ENCODE peak calls at places on chromosomes 4 and X, in five cellular contexts. B, Z, F, R and J are unnamed samples.

GRCh38 chrX:45172890-45173289 is 27.8 kb downstream of the DIPK2B start:
- DNase-seq in B (no peak), R (no peak), Z (peak), F (no peak), J (no peak)

GRCh38 chr4:6278801-6279197 is 9.1 kb downstream of the WFS1 start:
- DNase-seq in R (no peak), Z (peak), F (no peak), B (peak), J (no peak)

GRCh38 chrX:71098302-71098701 is 2.7 kb downstream of the FOXO4 start:
- DNase-seq in R (no peak), B (no peak), F (no peak), Z (no peak), J (peak)

GRCh38 chrX:9957743-9958142 is 9.4 kb upstream of the CLDN34 start:
- DNase-seq in Z (no peak), R (no peak), F (no peak), B (no peak), J (no peak)

GRCh38 chrX:153474718-153475117 is 4.3 kb upstream of the HAUS7 start:
- DNase-seq in R (no peak), B (no peak), F (no peak), Z (no peak), J (no peak)

GRCh38 chr4:83358410-83358809 is 23.8 kb upstream of the HPSE start:
- DNase-seq in Z (peak), B (no peak), F (no peak), R (no peak), J (no peak)

GRCh38 chr4:124931050-124931449 is 218.5 kb upstream of the ANKRD50 start:
- DNase-seq in R (no peak), Z (no peak), B (no peak), F (no peak), J (peak)

GRCh38 chrX:135185795-135186443 is 14.7 kb upstream of the CT55 start:
- DNase-seq in B (peak), Z (peak), F (no peak), R (peak), J (peak)

GRCh38 chr4:176320976-176321361 is 1.2 kb downstream of the SPCS3 start:
- DNase-seq in R (no peak), Z (no peak), F (no peak), B (no peak), J (no peak)

DNA sequence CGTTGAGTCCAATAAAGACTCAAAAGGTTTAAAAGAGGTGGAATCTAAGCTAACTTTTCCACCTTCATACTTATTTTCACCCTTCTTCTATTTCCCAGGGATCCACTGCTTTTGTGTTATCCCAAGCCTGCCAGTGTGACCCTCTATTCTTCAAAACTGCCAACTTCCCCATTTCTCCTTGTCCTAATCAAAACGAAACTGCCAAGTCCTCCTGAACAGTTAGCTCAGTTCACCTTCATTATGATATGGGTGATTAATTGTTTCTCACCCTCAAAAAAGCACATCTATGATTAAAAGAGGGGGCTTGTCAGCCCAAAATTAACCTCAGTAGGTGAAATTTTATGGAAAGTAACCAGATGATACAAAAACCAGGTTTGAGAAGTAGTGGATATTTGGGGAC is 108.4 kb downstream of the GUCY2F start:
- DNase-seq in F (no peak), R (no peak), Z (no peak), B (no peak), J (no peak)
- TF ChIP-seq SUZ12 in F (no peak), R (no peak), Z (no peak), B (no peak), J (no peak)

GRCh38 chrX:30806187-30806728 is 82.8 kb downstream of the TAB3 start:
- DNase-seq in F (no peak), R (no peak), Z (no peak), B (no peak), J (no peak)

GRCh38 chrX:30799327-30799726 is 89.7 kb downstream of the TAB3 start:
- DNase-seq in B (no peak), F (no peak), R (no peak), Z (no peak), J (no peak)

GRCh38 chrX:30800901-30801300 is 88.2 kb downstream of the TAB3 start:
- DNase-seq in F (no peak), R (no peak), B (no peak), Z (no peak), J (no peak)

GRCh38 chrX:30798810-30799209 is 90.2 kb downstream of the TAB3 start:
- DNase-seq in R (no peak), B (no peak), Z (no peak), F (no peak), J (no peak)

GRCh38 chrX:30804462-30804861 is 84.6 kb downstream of the TAB3 start:
- DNase-seq in R (no peak), Z (no peak), B (no peak), F (no peak), J (no peak)
- TF ChIP-seq SUZ12 in R (no peak), Z (no peak), B (no peak), F (no peak), J (no peak)

GRCh38 chrX:24684048-24684447 is 9.7 kb upstream of the POLA1 start:
- DNase-seq in R (no peak), F (no peak), Z (no peak), B (no peak), J (no peak)

GRCh38 chrX:24682739-24683432 is 10.8 kb upstream of the POLA1 start:
- DNase-seq in R (no peak), Z (no peak), F (no peak), B (no peak), J (no peak)
- TF ChIP-seq SUZ12 in R (no peak), Z (no peak), F (no peak), B (no peak), J (no peak)

GRCh38 chr4:94304365-94304971 is 38.2 kb downstream of the HPGDS start:
- DNase-seq in F (no peak), Z (peak), B (no peak), R (peak), J (peak)
- TF ChIP-seq SUZ12 in F (no peak), Z (no peak), B (no peak), R (no peak), J (no peak)

DNA sequence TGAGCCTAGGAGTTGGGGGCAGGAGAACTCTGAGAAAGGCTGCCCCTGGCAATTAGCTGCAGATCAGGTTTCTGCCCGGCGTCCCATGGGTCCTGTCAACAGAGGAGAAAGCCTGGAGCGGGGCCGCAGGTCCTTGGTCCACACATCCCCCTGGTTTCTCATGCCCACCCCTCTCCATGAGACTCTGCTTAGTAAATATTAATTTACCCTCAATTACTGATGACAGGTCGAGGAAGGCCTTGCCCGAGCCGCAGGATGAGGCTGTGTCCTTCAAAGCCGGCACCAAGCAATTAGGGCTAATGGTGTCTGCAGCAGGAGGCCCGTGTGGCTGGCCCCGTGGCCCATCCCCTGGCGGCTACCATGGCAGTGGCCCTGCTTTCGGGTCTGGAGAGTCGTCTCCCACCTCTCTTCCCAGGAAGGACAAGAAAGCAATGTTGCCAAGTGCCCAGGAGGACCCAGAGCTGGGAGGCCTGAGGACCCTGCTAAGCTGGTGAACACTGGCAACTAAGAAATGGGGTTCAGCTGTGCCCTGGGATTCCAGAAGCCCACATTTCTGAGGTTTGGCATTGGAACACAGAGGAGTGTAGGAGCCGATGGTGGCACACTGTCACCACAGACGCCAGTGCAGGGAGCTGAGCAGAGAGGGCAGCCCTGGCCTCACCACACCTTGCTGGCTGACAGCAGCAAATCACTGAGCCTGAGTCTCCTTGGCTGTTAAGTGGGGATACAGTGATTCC is 114.6 kb downstream of the CPZ start:
- DNase-seq in F (peak), Z (no peak), B (no peak), R (no peak), J (peak)
- TF ChIP-seq SUZ12 in F (no peak), Z (no peak), B (no peak), R (no peak), J (no peak)

GRCh38 chrX:69031971-69032391 is 133.3 kb downstream of the PJA1 start:
- DNase-seq in B (no peak), Z (no peak), R (no peak), F (peak), J (peak)

GRCh38 chrX:69031181-69031580 is 134.1 kb downstream of the PJA1 start:
- DNase-seq in Z (peak), B (no peak), F (peak), R (no peak), J (peak)

GRCh38 chrX:69028761-69029120 is 136.5 kb downstream of the PJA1 start:
- DNase-seq in F (peak), B (no peak), R (no peak), Z (no peak), J (peak)

GRCh38 chrX:69028006-69028760 is 137.1 kb downstream of the PJA1 start:
- DNase-seq in R (no peak), F (peak), B (peak), Z (no peak), J (peak)

DNA sequence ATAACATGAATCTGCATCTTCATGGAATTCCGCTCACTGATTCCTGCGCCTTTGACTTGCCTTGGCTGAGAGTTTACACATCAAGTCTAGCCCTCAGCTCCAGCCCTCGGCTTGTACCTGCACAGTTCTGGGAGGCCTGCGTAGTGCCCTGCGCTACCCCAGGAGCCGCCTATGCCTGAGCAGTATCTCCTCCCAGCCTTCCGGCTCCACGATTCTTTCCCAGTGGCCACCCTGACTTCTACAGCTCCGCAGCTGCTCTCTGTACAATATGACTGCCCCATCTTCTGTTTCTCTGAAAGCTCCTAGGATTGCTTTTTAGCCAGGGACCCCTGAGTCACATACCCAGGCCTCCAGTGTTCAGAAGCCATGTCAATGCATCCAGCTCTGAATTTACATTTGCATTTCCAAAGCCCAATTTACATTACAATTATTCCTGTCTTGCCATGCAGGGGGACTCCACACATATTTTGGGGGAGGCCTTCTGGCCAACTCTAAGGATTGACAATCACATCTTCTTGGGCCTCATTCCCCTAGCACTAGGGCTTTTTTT is 135.5 kb downstream of the PJA1 start:
- DNase-seq in Z (no peak), B (no peak), R (no peak), F (peak), J (peak)
- TF ChIP-seq SUZ12 in Z (no peak), B (no peak), R (no peak), F (no peak), J (no peak)

GRCh38 chrX:111372065-111372464 is 39.9 kb downstream of the DCX start:
- DNase-seq in F (no peak), R (no peak), B (no peak), Z (no peak), J (no peak)
- TF ChIP-seq SUZ12 in F (no peak), R (no peak), B (no peak), Z (no peak), J (no peak)

DNA sequence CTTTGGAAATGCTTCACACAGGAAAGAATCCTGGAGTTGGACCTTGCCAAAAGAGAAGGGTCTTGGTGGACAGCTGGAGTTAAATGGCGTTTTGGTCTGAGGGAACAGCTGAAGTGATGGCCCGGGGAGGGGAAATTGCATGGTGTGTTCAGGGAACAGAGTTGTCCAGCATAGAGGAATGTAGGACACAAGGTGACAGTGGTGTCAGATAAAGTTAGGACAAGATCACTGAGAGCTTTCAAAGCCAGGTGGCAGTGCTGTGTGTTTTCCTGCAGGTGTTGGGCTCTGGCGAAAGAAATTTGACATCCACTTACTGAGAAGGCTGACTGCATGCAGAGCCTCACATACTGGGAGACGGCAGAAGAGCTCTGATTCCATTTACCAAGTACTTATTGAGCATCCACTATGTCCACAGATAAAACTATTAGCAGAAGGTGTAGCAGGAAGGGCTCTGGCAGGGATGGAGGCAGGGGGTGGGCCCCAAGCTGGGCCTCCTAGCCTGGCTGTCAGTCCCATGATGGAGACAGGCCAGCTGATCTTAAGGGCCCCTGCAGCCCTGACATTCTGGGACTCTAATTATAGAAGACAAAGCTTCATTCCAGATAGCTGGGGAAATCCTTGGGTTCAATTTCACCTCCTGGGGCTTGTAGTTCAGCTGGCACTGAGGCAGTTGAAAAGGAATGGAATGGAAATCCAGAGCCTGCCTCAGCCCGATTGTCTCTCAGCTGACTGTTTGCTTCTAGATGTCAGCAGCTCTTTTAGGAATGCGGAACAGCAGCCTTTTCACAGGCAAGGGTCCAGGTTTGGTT is 150.2 kb upstream of the MAMLD1 start:
- DNase-seq in B (no peak), R (no peak), Z (no peak), F (no peak), J (no peak)
- TF ChIP-seq SUZ12 in B (no peak), R (no peak), Z (no peak), F (no peak), J (no peak)

DNA sequence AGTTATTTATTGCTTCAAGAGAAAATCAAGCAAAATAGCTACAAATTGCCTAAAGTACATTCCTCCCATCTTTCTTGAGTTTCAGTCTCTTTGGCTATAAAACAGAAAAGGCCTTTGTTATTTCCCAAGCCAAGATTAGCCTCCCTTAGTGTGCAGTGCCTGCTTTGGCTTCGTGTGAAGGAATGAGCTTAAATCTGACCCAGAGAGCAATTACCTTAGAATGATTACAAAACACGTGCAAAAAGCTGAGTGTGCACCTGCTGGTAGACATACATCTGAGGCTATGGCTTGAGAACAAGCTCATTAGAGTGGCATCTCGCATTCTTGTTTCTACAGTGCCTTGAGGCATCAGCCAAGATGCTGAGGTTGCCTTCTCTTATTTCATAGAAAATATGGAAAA is 250.8 kb downstream of the C4orf33 start:
- DNase-seq in B (no peak), Z (no peak), R (no peak), F (no peak), J (no peak)
- TF ChIP-seq SUZ12 in B (no peak), Z (no peak), R (no peak), F (no peak), J (no peak)

DNA sequence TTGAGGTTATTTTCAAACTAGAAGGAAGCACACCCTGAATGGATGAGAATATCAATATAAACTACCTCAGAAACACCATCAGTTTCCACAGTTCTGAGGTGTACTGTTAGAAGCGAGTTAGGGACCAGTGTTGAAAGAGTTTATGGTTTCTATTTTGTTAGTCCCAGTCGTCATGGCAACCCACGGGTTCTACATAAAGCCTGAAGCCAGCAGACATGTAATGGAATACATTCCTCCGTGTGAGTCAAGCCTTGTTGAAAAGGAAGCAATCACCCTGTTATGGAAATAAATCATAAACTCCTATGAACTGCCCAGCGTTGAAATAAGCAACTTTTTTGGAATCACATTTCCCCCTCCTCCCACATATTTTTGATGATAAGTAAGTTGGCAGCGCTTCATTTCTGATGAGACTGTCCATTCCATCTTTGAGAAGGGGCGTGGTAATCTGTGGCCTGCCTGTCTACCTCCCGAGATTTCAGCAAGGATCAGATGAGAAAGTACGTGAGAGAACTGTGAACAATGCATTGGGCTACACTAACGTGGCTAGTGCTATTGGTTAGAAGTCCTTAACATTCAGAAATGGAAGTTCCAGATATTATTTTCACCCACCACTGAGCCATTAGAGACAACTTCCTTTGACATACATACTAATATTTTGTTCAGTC is 40.4 kb upstream of the PDHA1 start:
- DNase-seq in B (no peak), R (no peak), F (no peak), Z (no peak), J (no peak)
- TF ChIP-seq SUZ12 in B (no peak), R (no peak), F (no peak), Z (no peak), J (no peak)